ENCODE peak calls at places on chromosomes 13 and 19, in seven cellular contexts. K is uterus, Q is breast epithelium, N is esophagus squamous epithelium, T is IMR-90, O is K562, U is transverse colon. E is an unnamed sample.

GRCh38 chr19:30268601-30269000 is 103.6 kb upstream of the ZNF536 start:
- DNase-seq in N (no peak), K (no peak), T (no peak), U (no peak), O (no peak), Q (no peak), E (no peak)

GRCh38 chr19:4052114-4052992 is 14.3 kb downstream of the ZBTB7A start:
- DNase-seq in T (peak; percentile 20), O (no peak), K (peak; percentile 47), N (no peak), U (peak; percentile 94), Q (no peak), E (peak; percentile 73)

GRCh38 chr13:44158741-44159632 is 214.6 kb upstream of the SERP2 start:
- DNase-seq in T (no peak), N (no peak), Q (no peak), O (no peak), K (no peak), U (no peak), E (no peak)

GRCh38 chr19:3047307-3048189 is 14.7 kb downstream of the TLE5 start:
- DNase-seq in O (peak; percentile 95), K (peak; percentile 91), Q (peak; percentile 79), N (no peak), U (peak; percentile 92), T (peak; percentile 63), E (peak; percentile 70)

GRCh38 chr13:60080871-60081270 is 82.9 kb downstream of the DIAPH3 start:
- DNase-seq in K (no peak), O (no peak), U (no peak), Q (no peak), N (no peak), T (no peak), E (no peak)

GRCh38 chr13:43865892-43866291 is 13.6 kb downstream of the CCDC122 start:
- DNase-seq in Q (no peak), N (no peak), U (no peak), O (no peak), K (no peak), T (peak; percentile 87), E (peak; percentile 15)

GRCh38 chr13:73513751-73514150 is 454.9 kb downstream of the KLF5 start:
- DNase-seq in Q (no peak), U (no peak), K (no peak), O (no peak), T (no peak), N (no peak), E (no peak)

GRCh38 chr19:41735071-41735623 is 20.2 kb upstream of the CEACAM6 start:
- DNase-seq in K (no peak), N (no peak), T (no peak), O (no peak), U (no peak), Q (no peak), E (no peak)

GRCh38 chr19:2575734-2576481 is 100.0 kb downstream of the GADD45B start:
- DNase-seq in O (no peak), N (no peak), T (peak; percentile 69), K (peak; percentile 80), U (peak; percentile 42), Q (peak; percentile 90), E (no peak)

GRCh38 chr13:44218501-44219240 is 155.0 kb upstream of the SERP2 start:
- DNase-seq in Q (peak; percentile 72), K (peak; percentile 59), T (no peak), U (peak; percentile 60), N (no peak), O (no peak), E (no peak)

GRCh38 chr19:16069813-16070365 is 6.4 kb upstream of the TPM4 start:
- DNase-seq in U (peak; percentile 28), T (no peak), N (no peak), O (no peak), K (no peak), Q (no peak), E (no peak)

GRCh38 chr19:16068696-16069259 is 7.5 kb upstream of the TPM4 start:
- DNase-seq in U (no peak), T (no peak), Q (no peak), K (no peak), N (no peak), O (no peak), E (no peak)

GRCh38 chr19:16066611-16067104 is 9.6 kb upstream of the TPM4 start:
- DNase-seq in N (no peak), K (no peak), U (peak; percentile 81), O (peak; percentile 72), T (peak; percentile 76), Q (no peak), E (peak; percentile 82)

GRCh38 chr19:16064209-16064889 is 11.9 kb upstream of the TPM4 start:
- DNase-seq in Q (no peak), O (no peak), N (no peak), T (no peak), K (no peak), U (peak; percentile 6), E (no peak)

GRCh38 chr19:16067205-16067938 is 8.9 kb upstream of the TPM4 start:
- DNase-seq in N (no peak), Q (peak; percentile 87), O (no peak), U (peak; percentile 82), T (peak; percentile 87), K (peak; percentile 88), E (peak; percentile 49)
- TF ChIP-seq POLR2A in N (no peak), Q (peak; percentile 76), O (no peak), U (peak; percentile 74), T (peak; percentile 76), K (peak; percentile 67), E (no peak)

DNA sequence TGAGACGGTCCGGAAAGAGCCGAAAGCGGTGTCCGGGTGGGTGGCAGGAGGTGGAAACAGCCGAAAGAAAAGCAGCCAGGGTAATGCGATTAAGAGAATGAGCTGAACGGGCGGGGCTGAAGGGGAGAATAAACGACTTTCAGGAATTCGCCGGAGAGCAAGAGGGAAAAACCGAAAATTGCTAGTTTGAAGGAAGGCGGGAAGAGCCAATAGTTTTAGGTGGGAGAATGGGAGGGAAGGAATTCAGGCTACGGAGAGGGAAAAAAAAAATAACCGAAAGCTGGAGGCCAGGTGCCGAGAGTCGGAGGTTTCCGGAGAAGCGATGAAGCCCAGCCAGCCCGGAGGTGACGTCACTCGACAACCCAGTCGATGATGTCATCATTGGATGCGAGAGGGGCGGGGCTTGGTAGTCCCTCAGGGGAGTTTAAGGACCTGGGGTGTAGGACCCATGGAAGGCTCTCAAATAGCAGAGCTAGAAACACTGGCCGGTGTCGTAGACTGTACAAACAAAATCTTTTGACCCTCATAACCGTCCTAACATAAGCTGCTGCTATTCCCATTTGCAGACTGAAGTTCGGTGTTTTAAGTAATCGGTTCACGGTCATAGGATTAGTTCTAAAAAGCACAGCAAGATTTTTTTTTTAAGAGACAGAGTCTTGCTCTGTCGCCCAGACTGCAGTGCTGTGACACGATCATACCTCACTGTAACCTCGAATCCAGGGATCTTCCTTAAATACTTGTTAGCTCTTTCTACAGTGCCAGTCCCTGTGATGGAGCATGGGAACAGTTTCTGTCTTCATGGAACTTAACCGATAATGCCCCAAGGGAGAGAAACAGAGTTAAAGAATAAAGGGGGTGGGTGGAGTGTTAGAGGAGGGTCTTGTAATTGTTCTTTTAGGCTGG is at the start of gene ZC3H4:
- DNase-seq in N (peak; percentile 46), U (peak; percentile 98), O (peak; percentile 95), Q (peak; percentile 98), T (peak; percentile 93), K (peak; percentile 96), E (peak; percentile 100)
- TF ChIP-seq POLR2A in N (no peak), U (peak; percentile 64), O (peak; percentile 92), Q (peak; percentile 71), T (peak; percentile 96), K (peak; percentile 30), E (no peak)

GRCh38 chr19:49335071-49335783 is at the start of gene CD37:
- DNase-seq in T (no peak), U (peak; percentile 37), Q (peak; percentile 49), K (no peak), O (peak; percentile 60), N (no peak), E (peak; percentile 59)
- TF ChIP-seq POLR2A in T (no peak), U (peak; percentile 15), Q (no peak), K (no peak), O (no peak), N (no peak), E (peak; percentile 20)

GRCh38 chr19:39531834-39532232 is 819 bp downstream of the EID2B start:
- DNase-seq in T (no peak), U (no peak), K (no peak), O (no peak), N (no peak), Q (peak; percentile 39), E (no peak)

GRCh38 chr19:39533003-39533512 is 406 bp upstream of the EID2B start:
- DNase-seq in K (no peak), N (no peak), U (no peak), O (no peak), T (no peak), Q (no peak), E (no peak)

GRCh38 chr19:39533791-39534190 is 1.1 kb upstream of the EID2B start:
- DNase-seq in N (no peak), Q (no peak), O (no peak), T (no peak), K (no peak), U (no peak), E (no peak)

DNA sequence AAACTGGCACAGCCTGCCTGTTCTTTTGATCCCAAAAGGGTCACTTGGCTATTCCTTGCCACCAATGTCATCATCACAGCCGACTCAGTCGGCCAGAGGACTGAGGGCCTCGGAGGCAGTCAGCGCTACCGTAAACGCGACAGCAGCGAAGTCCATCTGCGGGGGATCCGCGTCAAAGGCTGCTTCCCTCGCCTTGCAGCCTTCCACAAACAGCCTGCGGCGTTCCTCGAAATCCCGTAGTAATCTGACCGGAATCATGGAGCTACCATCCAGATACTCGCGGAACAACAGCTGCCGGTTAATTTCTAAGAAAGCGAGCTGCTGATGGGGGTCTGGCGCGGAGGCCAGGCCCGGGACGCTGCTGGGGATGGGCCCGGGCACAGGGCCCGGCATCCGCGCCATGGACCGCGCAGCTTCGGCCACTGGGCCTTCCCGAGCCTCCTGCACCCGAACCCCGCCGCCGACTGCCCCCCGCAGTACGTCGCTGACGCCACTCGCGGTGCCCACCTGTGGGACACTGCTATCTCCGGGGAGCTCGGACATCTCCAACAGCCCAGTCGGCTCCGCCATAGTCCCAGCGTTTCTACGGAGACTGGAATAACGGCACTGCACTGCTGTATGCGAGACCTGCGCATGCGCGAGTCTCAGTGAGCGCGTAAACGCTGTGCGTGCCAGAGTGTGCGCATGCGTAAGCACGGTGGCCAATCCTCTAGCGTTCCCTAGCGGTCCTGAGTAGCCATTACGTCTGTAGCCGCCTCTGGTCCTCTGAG is at the start of gene EID2B:
- DNase-seq in Q (peak; percentile 95), N (peak; percentile 61), K (peak; percentile 95), U (peak; percentile 95), T (peak; percentile 95), O (peak; percentile 98), E (peak; percentile 90)
- TF ChIP-seq POLR2A in Q (no peak), N (no peak), K (peak; percentile 80), U (peak; percentile 55), T (peak; percentile 30), O (peak; percentile 68), E (peak; percentile 58)

GRCh38 chr19:12990853-12991252 is 4.4 kb upstream of the NFIX start:
- DNase-seq in T (no peak), O (no peak), K (no peak), U (no peak), N (no peak), Q (no peak), E (no peak)
- TF ChIP-seq POLR2A in T (no peak), O (no peak), K (no peak), U (no peak), N (no peak), Q (no peak), E (no peak)